ENCODE peak calls at places on chromosomes 1 and 21, in eight cellular contexts. R, Q, S, E, J, M, H and T are unnamed samples.
A peak's percentile ranks its signal among the peaks of the same experiment; 100 is the strongest.

GRCh38 chr1:10818262-10819197 is 22.1 kb upstream of the CASZ1 start:
- DNase-seq in R (no peak), Q (no peak), S (no peak), E (no peak), J (no peak), M (no peak), H (no peak), T (no peak)

GRCh38 chr1:167715653-167716302 is 6.0 kb upstream of the MPZL1 start:
- DNase-seq in R (no peak), Q (no peak), S (no peak), E (no peak), J (no peak), M (peak; percentile 9), H (no peak), T (no peak)

GRCh38 chr1:234141006-234141405 is 232.2 kb upstream of the COA6 start:
- DNase-seq in R (no peak), Q (no peak), S (no peak), E (no peak), J (no peak), M (peak; percentile 58), H (no peak), T (no peak)

GRCh38 chr1:15741183-15741850 is 982 bp upstream of the TMEM82 start:
- DNase-seq in R (peak; percentile 78), Q (peak; percentile 91), S (peak; percentile 70), E (peak; percentile 63), J (peak; percentile 53), M (peak; percentile 72), H (peak; percentile 79), T (no peak)

GRCh38 chr21:34603002-34603709 is 11.8 kb downstream of the RCAN1 start:
- DNase-seq in R (peak; percentile 68), Q (peak; percentile 94), S (peak; percentile 67), E (peak; percentile 52), J (peak; percentile 74), M (peak; percentile 73), H (peak; percentile 84), T (peak; percentile 93)

GRCh38 chr1:85799734-85800133 is 91.5 kb upstream of the ZNHIT6 start:
- DNase-seq in R (no peak), Q (no peak), S (no peak), E (no peak), J (no peak), M (no peak), H (no peak), T (no peak)

GRCh38 chr21:42539931-42540343 is 26.3 kb downstream of the SLC37A1 start:
- DNase-seq in R (no peak), Q (peak; percentile 29), S (no peak), E (no peak), J (no peak), M (no peak), H (no peak), T (no peak)

GRCh38 chr1:25784575-25785051 is 15.4 kb upstream of the SELENON start:
- DNase-seq in R (no peak), Q (no peak), S (no peak), E (no peak), J (no peak), M (peak; percentile 89), H (no peak), T (no peak)

GRCh38 chr1:91099746-91100621 is 78.1 kb upstream of the ZNF644 start:
- DNase-seq in R (no peak), Q (no peak), S (peak; percentile 64), E (no peak), J (no peak), M (no peak), H (no peak), T (no peak)

GRCh38 chr1:76080552-76081093 is 6.1 kb downstream of the ST6GALNAC3 start:
- DNase-seq in R (no peak), Q (no peak), S (no peak), E (no peak), J (no peak), M (no peak), H (no peak), T (no peak)

GRCh38 chr1:2556277-2557145 is at the start of gene TNFRSF14:
- DNase-seq in R (no peak), Q (no peak), S (peak; percentile 51), E (no peak), J (peak; percentile 38), M (peak; percentile 70), H (peak; percentile 46), T (no peak)